ENCODE peak calls at places on chromosomes 11 and 22, in five cellular contexts. B, R, M, S and H are unnamed samples.
A peak's percentile ranks its signal among the peaks of the same experiment; 100 is the strongest.

GRCh38 chr11:75347781-75348613 is 3.5 kb downstream of the ARRB1 start:
- DNase-seq in M (no peak), R (no peak), B (peak; percentile 76), S (no peak), H (no peak)

GRCh38 chr22:50209893-50210292 is 9.1 kb downstream of the SELENOO start:
- DNase-seq in B (peak; percentile 19), R (no peak), M (peak; percentile 79), S (no peak), H (no peak)

GRCh38 chr11:55895216-55895615 is 12.1 kb downstream of the TRIM51 start:
- DNase-seq in M (no peak), R (no peak), S (no peak), B (no peak), H (no peak)

GRCh38 chr22:21791635-21792625 is 56.3 kb upstream of the YPEL1 start:
- DNase-seq in M (no peak), R (no peak), S (no peak), B (no peak), H (no peak)

GRCh38 chr11:132056689-132057088 is 686.3 kb downstream of the NTM start:
- DNase-seq in R (no peak), S (no peak), B (no peak), M (no peak), H (no peak)

GRCh38 chr11:61056566-61056965 is 45.7 kb upstream of the CD5 start:
- DNase-seq in R (no peak), M (no peak), S (no peak), B (no peak), H (no peak)

GRCh38 chr11:83649468-83649915 is 363.3 kb upstream of the CCDC90B start:
- DNase-seq in S (no peak), R (no peak), M (no peak), B (no peak), H (no peak)

GRCh38 chr22:49613108-49613507 is 214.6 kb downstream of the BRD1 start:
- DNase-seq in S (no peak), R (no peak), M (no peak), B (no peak), H (no peak)

GRCh38 chr11:66337103-66337899 is 1.1 kb upstream of the RIN1 start:
- DNase-seq in R (no peak), B (no peak), M (no peak), S (no peak), H (peak; percentile 37)

GRCh38 chr22:33837806-33838205 is 82.5 kb downstream of the LARGE1 start:
- DNase-seq in R (no peak), S (no peak), M (no peak), B (no peak), H (no peak)

GRCh38 chr11:68008381-68009337 is 1.5 kb upstream of the ALDH3B1 start:
- DNase-seq in R (no peak), M (peak; percentile 81), S (no peak), B (no peak), H (no peak)

GRCh38 chr11:121722431-121723256 is 269.9 kb upstream of the SORL1-AS1 start:
- DNase-seq in R (peak; percentile 90), M (peak; percentile 40), S (no peak), B (peak; percentile 15), H (no peak)

GRCh38 chr22:49827853-49828598 is at the start of gene BRD1:
- DNase-seq in S (no peak), B (no peak), M (peak; percentile 73), R (peak; percentile 19), H (no peak)

GRCh38 chr11:877565-877964 is 33.0 kb downstream of the CHID1 start:
- DNase-seq in S (no peak), M (no peak), B (no peak), R (no peak), H (no peak)

GRCh38 chr22:44894782-44895181 is 115.0 kb downstream of the PHF21B start:
- DNase-seq in B (no peak), R (no peak), M (no peak), S (no peak), H (no peak)

GRCh38 chr11:115761348-115761747 is 257.1 kb upstream of the CADM1 start:
- DNase-seq in R (no peak), S (no peak), B (no peak), M (no peak), H (no peak)

GRCh38 chr11:65366340-65366773 is 11.8 kb downstream of the TIGD3 start:
- DNase-seq in B (peak; percentile 43), R (no peak), M (no peak), S (no peak), H (no peak)